ENCODE peak calls at places on chromosomes 6 and 20, in four cellular contexts. P, H, R and U are unnamed samples.

GRCh38 chr6:32972353-32973143 is 4.2 kb downstream of the BRD2 start:
- DNase-seq in P (no peak), H (no peak), R (no peak), U (no peak)

GRCh38 chr6:87483929-87484328 is 11.2 kb downstream of the SLC35A1 start:
- DNase-seq in P (peak), H (peak), R (no peak), U (peak)

GRCh38 chr6:45074423-45074822 is 253.7 kb upstream of the RUNX2 start:
- DNase-seq in P (peak), H (no peak), R (no peak), U (peak)

GRCh38 chr6:137181876-137182653 is 8.6 kb upstream of the IL22RA2 start:
- DNase-seq in P (no peak), H (no peak), R (no peak), U (no peak)

GRCh38 chr6:101539510-101540245 is 146.2 kb downstream of the GRIK2 start:
- DNase-seq in P (peak), H (peak), R (no peak), U (no peak)

GRCh38 chr6:31614075-31614619 is 887 bp upstream of the AIF1 start:
- DNase-seq in P (no peak), H (no peak), R (no peak), U (no peak)

GRCh38 chr20:53331151-53331973 is 262.3 kb downstream of the ZNF217 start:
- DNase-seq in P (peak), H (peak), R (peak), U (peak)

GRCh38 chr6:111015656-111016190 is 33.9 kb downstream of the RPF2 start:
- DNase-seq in P (no peak), H (peak), R (no peak), U (peak)

GRCh38 chr20:15375836-15376235 is 1038.4 kb upstream of the FLRT3 start:
- DNase-seq in P (no peak), H (no peak), R (no peak), U (no peak)

GRCh38 chr6:80205404-80205803 is 98.9 kb downstream of the BCKDHB start:
- DNase-seq in P (no peak), H (no peak), R (no peak), U (no peak)

GRCh38 chr6:24821860-24822444 is 23.2 kb upstream of the ARMH2 start:
- DNase-seq in P (no peak), H (no peak), R (no peak), U (no peak)

GRCh38 chr20:24379116-24379927 is 90.1 kb upstream of the SYNDIG1 start:
- DNase-seq in P (peak), H (peak), R (peak), U (no peak)

GRCh38 chr20:8578191-8578690 is 446.2 kb downstream of the PLCB1 start:
- DNase-seq in P (no peak), H (no peak), R (no peak), U (peak)

GRCh38 chr20:825710-826421 is 7.6 kb upstream of the FAM110A start:
- DNase-seq in P (no peak), H (no peak), R (peak), U (peak)

GRCh38 chr20:53865905-53866786 is 204.2 kb downstream of the BCAS1 start:
- DNase-seq in P (peak), H (peak), R (peak), U (peak)

GRCh38 chr6:21613809-21614208 is 20.3 kb downstream of the SOX4 start:
- DNase-seq in P (no peak), H (no peak), R (no peak), U (no peak)

GRCh38 chr20:17495826-17496225 is 35.4 kb downstream of the BFSP1 start:
- DNase-seq in P (no peak), H (no peak), R (no peak), U (no peak)

GRCh38 chr6:113847435-113847834 is 9.7 kb upstream of the MARCKS start:
- DNase-seq in P (no peak), H (no peak), R (no peak), U (no peak)

GRCh38 chr6:38578075-38578474 is 61.7 kb downstream of the BTBD9 start:
- DNase-seq in P (no peak), H (no peak), R (no peak), U (no peak)

GRCh38 chr6:11042750-11043551 is 1.2 kb downstream of the ELOVL2 start:
- DNase-seq in P (peak), H (peak), R (no peak), U (peak)

GRCh38 chr6:127879685-127880084 is 21.2 kb downstream of the THEMIS start:
- DNase-seq in P (peak), H (peak), R (no peak), U (no peak)

GRCh38 chr6:19712998-19713397 is 124.2 kb upstream of the ID4 start:
- DNase-seq in P (no peak), H (no peak), R (no peak), U (no peak)

GRCh38 chr6:62764841-62765240 is 446.4 kb upstream of the FKBP1C start:
- DNase-seq in P (no peak), H (no peak), R (no peak), U (no peak)

GRCh38 chr20:53643031-53643832 is 49.6 kb upstream of the ZNF217 start:
- DNase-seq in P (peak), H (peak), R (peak), U (peak)

GRCh38 chr20:44166008-44166407 is 21.0 kb downstream of the JPH2 start:
- DNase-seq in P (peak), H (no peak), R (no peak), U (no peak)

GRCh38 chr6:9977451-9977850 is 437.4 kb downstream of the TFAP2A start:
- DNase-seq in P (no peak), H (no peak), R (no peak), U (no peak)

GRCh38 chr6:145964948-145965366 is 799 bp upstream of the SHPRH start:
- DNase-seq in P (no peak), H (no peak), R (no peak), U (no peak)

GRCh38 chr6:46637145-46637544 is 15.5 kb downstream of the CYP39A1 start:
- DNase-seq in P (peak), H (peak), R (no peak), U (peak)

GRCh38 chr20:20702330-20703245 is 9.9 kb downstream of the RALGAPA2 start:
- DNase-seq in P (no peak), H (no peak), R (no peak), U (no peak)
- TF ChIP-seq CTCF in P (no peak), H (no peak), R (no peak), U (no peak)

GRCh38 chr6:35140991-35141720 is at the start of gene TCP11:
- DNase-seq in P (no peak), H (no peak), R (peak), U (no peak)
- H3K4me3 ChIP-seq in P (no peak), H (no peak), R (peak), U (no peak)

GRCh38 chr6:157398151-157398550 is 17.2 kb downstream of the ZDHHC14 start:
- DNase-seq in P (no peak), H (no peak), R (no peak), U (no peak)
- TF ChIP-seq CTCF in P (no peak), H (no peak), R (no peak), U (no peak)

GRCh38 chr20:62914970-62915457 is 11.3 kb downstream of the DIDO1 start:
- DNase-seq in P (peak), H (peak), R (no peak), U (peak)
- H3K4me3 ChIP-seq in P (no peak), H (no peak), R (peak), U (no peak)

DNA sequence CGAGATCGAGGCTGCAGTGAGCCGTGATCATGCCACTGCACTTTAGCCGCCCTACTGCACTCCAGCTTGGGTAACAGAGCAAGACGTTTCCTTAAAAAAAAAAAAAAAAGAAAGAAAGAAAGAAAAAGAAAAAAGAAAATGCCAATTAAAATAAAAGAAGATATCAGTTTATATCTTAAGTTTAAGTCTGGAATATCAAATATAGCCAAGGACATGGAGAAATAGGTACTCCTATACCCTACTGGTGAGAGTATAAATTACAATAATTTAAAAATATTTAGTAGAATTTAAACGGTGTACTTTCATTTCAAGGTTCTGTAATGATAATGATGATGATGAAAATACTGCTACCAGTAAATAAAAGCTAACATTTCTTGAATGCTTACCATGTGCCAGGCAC is 3.8 kb upstream of the TRIM31 start:
- DNase-seq in P (no peak), H (no peak), R (no peak), U (no peak)
- TF ChIP-seq CTCF in P (no peak), H (no peak), R (no peak), U (no peak)

DNA sequence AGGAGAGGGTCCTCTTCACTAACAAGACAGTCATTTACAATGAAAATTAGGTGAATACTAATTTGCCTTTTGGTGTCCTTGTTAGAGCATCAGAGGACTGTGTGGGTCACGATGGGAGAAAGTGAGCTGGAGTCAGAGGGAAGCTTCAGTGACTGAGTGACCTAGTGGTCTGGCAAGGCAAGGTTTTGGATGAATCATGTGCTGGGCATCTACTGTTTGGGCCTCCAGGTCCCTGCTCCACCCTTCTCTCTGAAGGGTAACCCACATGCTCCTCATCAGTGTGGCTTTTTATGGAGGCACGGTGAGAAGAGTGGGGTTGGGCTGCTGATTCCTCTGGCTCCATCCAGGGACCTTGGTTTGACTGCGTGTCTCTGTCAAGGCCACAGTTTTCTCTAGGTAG is 60.5 kb upstream of the EXOC2 start:
- DNase-seq in P (no peak), H (no peak), R (no peak), U (no peak)
- H3K4me3 ChIP-seq in P (no peak), H (no peak), R (no peak), U (no peak)